ENCODE peak calls at places on chromosomes 16 and 17, in four cellular contexts. F is K562, P is HepG2, X is GM12878. G is an unnamed sample.

GRCh38 chr16:10896165-10896564 is 19.2 kb downstream of the CIITA start:
- DNase-seq in F (no peak), P (no peak), X (no peak), G (no peak)

GRCh38 chr17:7854851-7855642 is at the start of gene TMEM88:
- DNase-seq in F (no peak), X (no peak), P (no peak), G (no peak)

GRCh38 chr17:731943-732787 is at the start of gene TLCD3A:
- DNase-seq in F (peak; percentile 83), X (no peak), P (no peak), G (peak; percentile 74)

GRCh38 chr17:9645858-9646555 is 690 bp downstream of the USP43 start:
- DNase-seq in F (peak; percentile 19), X (no peak), P (peak; percentile 30), G (no peak)

GRCh38 chr17:40532520-40533253 is 31.3 kb upstream of the TNS4 start:
- DNase-seq in F (no peak), P (no peak), X (no peak), G (no peak)

GRCh38 chr17:45826919-45827628 is 17.6 kb upstream of the SPPL2C start:
- DNase-seq in F (no peak), X (no peak), P (no peak), G (no peak)

GRCh38 chr16:29791845-29792797 is 1.6 kb downstream of the KIF22 start:
- DNase-seq in X (no peak), F (no peak), P (no peak), G (no peak)

GRCh38 chr16:10662212-10662611 is 32.5 kb downstream of the TEKT5 start:
- DNase-seq in F (no peak), P (no peak), X (no peak), G (no peak)

GRCh38 chr17:38885728-38886642 is 16.1 kb downstream of the LASP1 start:
- DNase-seq in F (no peak), X (no peak), P (no peak), G (no peak)

DNA sequence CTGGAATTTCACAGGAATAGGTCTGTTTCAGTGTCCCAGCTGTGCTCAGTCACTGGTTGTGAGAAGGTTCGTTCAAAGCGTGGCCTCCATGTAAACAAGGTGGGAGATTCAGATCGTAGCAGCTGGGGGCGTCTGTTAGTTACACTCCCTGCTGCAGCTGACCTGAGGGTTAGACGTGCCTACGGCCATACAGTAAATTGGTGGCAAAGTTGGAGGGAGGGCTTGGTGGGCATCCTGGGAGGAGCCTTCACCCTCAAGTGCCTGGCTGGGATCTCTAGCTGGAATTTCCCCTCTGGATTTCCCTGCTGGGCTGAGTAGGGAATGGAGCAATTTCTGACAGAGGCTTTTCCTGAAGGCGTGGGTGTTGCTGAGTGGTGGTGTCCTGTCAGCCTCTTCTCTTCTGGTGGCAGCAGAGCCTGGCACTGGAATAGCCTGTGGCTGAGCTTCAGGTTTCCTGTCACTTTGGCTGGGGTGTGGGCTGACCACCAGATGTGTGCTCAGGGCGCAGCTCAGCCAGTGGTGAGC is 6.4 kb downstream of the FCSK start:
- DNase-seq in F (no peak), P (no peak), X (no peak), G (no peak)
- TF ChIP-seq HDAC6 in F (no peak), P (no peak), X (no peak), G (no peak)

GRCh38 chr17:36742267-36743000 is 141.1 kb downstream of the MRM1 start:
- DNase-seq in F (no peak), P (no peak), X (no peak), G (peak; percentile 53)
- TF ChIP-seq EZH2 in F (no peak), P (no peak), X (no peak), G (no peak)

GRCh38 chr17:81510798-81511549 is 1.6 kb downstream of the ACTG1 start:
- DNase-seq in P (no peak), F (no peak), X (no peak), G (no peak)

GRCh38 chr17:81510524-81510797 is 2.1 kb downstream of the ACTG1 start:
- DNase-seq in F (no peak), X (no peak), P (no peak), G (no peak)

GRCh38 chr17:81509687-81510523 is 2.7 kb downstream of the ACTG1 start:
- DNase-seq in X (no peak), F (no peak), P (no peak), G (no peak)

GRCh38 chr17:81508639-81509047 is 4.0 kb downstream of the ACTG1 start:
- DNase-seq in P (peak; percentile 51), X (no peak), F (no peak), G (no peak)

DNA sequence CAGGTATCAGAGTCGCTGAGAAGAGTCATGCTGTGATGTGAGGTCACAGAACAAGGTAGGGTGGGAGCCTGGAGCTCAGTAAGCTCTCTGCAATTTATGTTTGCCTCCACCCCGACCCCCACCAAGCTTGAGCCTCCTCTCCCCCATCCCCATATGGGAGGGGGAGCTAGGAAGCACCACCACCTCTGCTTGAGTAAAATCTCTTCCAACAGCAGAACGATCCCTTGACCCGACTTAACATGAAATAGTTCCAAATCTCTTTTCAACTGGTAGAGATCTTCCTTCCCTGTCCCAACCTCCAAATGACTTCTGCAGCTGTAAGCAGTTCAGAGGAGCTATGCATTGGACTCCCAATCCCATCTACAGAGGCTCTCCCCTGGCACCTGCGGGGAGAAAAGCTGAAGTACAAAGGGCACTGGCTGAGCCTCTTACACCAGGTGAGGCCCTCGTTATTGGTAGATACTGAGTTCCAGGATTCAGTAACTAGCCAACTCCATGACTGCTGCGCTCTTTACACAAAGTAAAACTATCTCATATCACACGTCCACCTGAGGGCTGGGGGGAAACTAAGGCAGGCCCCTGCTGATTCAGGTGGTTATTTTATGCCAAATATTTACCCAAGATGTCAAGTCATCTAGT is 3.4 kb downstream of the ACTG1 start:
- DNase-seq in X (no peak), F (no peak), P (peak; percentile 63), G (no peak)
- TF ChIP-seq HDAC6 in X (no peak), F (no peak), P (no peak), G (no peak)

GRCh38 chr17:79930786-79931516 is 91.7 kb upstream of the CBX4 start:
- DNase-seq in P (no peak), X (no peak), F (no peak), G (no peak)
- TF ChIP-seq EZH2 in P (no peak), X (no peak), F (no peak), G (no peak)

GRCh38 chr16:80802129-80802528 is 2.3 kb downstream of the CDYL2 start:
- DNase-seq in X (no peak), F (no peak), P (no peak), G (no peak)

GRCh38 chr16:80803341-80804060 is 897 bp downstream of the CDYL2 start:
- DNase-seq in X (no peak), F (peak; percentile 33), P (no peak), G (no peak)

GRCh38 chr16:80802902-80803301 is 1.5 kb downstream of the CDYL2 start:
- DNase-seq in F (no peak), X (no peak), P (no peak), G (no peak)

GRCh38 chr16:80804451-80805383 is at the start of gene CDYL2:
- DNase-seq in F (peak; percentile 62), X (no peak), P (no peak), G (peak; percentile 55)

DNA sequence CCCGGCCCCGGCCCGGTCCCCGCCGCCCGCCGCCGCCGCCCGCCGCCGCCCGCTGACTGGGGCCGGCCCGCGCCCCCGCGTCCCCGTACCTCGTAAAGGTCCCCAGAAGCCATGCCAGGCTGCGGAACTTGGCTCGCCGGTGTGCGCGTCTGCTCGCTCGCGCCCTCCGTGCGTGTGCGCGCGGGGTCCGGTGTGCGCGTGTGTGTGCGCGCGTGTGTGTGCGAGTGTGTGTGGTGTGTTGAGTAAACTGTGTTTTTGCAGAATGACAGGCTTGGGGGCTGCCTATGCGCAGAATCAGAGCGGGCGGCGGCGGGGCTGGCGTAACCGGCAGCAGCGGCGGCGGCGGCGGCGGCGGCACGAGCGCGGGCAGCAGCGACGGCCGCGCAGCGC is 342 bp downstream of the CDYL2 start:
- DNase-seq in P (peak; percentile 6), F (no peak), X (no peak), G (no peak)
- TF ChIP-seq HDAC6 in P (no peak), F (no peak), X (no peak), G (no peak)

GRCh38 chr17:77281024-77281903 is 140.5 kb downstream of the SEC14L1 start:
- DNase-seq in P (peak; percentile 65), X (no peak), F (peak; percentile 95), G (peak; percentile 87)
- TF ChIP-seq EZH2 in P (no peak), X (no peak), F (no peak), G (peak; percentile 25)

DNA sequence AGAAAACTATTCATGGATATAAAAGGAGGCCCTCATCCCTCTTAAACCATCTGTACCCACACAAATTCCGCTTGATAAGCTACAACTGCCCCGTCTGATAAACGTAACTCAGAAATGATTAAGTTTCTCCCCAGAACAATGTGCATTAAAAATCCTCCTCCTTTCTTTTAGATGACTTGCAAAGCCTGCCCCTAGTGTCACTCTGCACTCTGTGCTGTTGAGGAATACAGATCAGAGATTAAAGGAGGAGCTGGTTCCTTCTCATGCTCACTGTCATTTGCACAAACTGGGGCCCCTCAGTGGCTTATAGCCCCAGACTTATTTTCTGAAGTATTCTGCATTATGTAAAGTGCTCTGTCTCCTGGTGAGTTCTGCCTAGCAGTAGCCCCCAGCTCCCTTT is 33.3 kb downstream of the CDRT15 start:
- DNase-seq in X (no peak), P (no peak), F (peak; percentile 23), G (no peak)
- TF ChIP-seq HDAC6 in X (no peak), P (no peak), F (no peak), G (no peak)

DNA sequence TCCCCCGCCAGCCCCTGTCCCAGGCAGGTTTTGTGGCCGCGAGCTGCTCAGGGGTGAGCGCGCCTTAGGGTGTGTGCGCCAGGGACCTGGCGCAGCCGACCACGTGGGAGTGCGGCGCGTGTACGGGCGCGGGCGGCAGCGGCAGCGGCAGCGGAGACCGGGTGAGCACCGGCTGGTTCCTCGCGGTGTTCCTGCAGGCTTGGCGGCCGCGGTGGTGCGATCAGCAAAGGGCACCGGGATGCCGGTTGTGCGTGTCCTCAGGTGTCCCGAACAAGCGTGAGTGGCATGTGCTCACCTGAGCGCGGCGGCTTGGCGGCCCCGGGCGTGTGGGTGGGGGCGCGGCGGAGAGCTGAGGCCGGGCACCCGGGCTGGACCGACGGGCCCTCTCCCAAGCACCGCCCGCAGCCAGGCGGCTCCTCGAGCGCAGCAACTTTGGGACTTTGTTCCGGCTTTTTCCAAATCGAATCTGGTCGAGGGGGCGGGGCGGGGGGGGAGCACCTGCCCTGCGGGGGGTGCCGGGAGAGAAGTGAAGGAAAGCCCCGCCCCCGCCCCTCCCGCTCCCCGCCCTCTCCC is 331 bp upstream of the HSD11B2 start:
- DNase-seq in F (peak; percentile 58), P (peak; percentile 77), X (no peak), G (no peak)
- TF ChIP-seq EZH2 in F (no peak), P (no peak), X (no peak), G (peak; percentile 40)

DNA sequence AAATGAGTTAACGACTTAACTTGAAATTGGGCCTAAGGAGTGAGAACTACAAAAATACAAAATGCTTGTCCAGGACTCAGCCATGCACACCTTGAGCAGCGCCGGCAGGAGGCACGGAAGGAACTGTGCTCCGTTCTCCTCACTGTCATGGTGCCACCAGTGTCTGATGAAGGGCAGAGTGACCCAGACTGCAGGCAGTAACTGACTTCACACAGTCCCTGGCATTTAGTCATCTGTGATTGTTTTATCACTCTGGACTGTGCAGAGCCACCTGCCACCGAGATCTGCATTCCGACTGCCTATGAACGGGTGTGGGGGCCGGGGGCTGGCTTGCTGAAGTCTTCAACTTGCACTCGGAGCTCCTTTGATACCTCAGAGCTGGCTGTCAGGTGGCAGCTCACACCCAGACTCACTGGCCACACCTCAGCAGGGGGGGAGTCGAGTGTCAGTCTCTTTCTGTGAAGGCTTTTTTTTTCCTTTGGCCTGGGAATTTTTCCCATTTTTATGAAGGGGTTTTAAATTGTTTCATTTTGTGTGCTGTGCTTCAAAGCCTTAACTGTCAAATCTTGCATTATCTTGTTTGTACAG is 20.2 kb upstream of the ENDOV start:
- DNase-seq in F (no peak), X (no peak), P (no peak), G (no peak)
- TF ChIP-seq HDAC6 in F (no peak), X (no peak), P (no peak), G (no peak)